ENCODE peak calls at places on chromosomes 2 and 18, in nine cellular contexts. One of them, this sample, is unnamed. For H3K4me1, the result is how much of the 10 kb centered on the place peaks cover.

GRCh38 chr2:187453078-187453641 is 5.1 kb upstream of the CALCRL start:
- DNase-seq in adrenal gland: no peak
- DNase-seq in tibial artery: no peak
- DNase-seq in colonic mucosa: no peak
- DNase-seq in psoas muscle: no peak
- DNase-seq in tibial nerve: no peak
- DNase-seq in neural progenitor cell: peak
- DNase-seq in fibroblast of lung: no peak
- DNase-seq in H1: no peak
- DNase-seq in this sample: no peak

GRCh38 chr2:4673025-4673489 is 969.7 kb downstream of the DCDC2C start:
- DNase-seq in psoas muscle: peak
- DNase-seq in tibial artery: no peak
- DNase-seq in adrenal gland: no peak
- DNase-seq in neural progenitor cell: no peak
- DNase-seq in colonic mucosa: no peak
- DNase-seq in H1: no peak
- DNase-seq in tibial nerve: no peak
- DNase-seq in fibroblast of lung: no peak
- DNase-seq in this sample: no peak

GRCh38 chr2:43397411-43397810 is 171.0 kb upstream of the ZFP36L2 start:
- DNase-seq in tibial artery: no peak
- DNase-seq in tibial nerve: no peak
- DNase-seq in H1: no peak
- DNase-seq in fibroblast of lung: no peak
- DNase-seq in psoas muscle: no peak
- DNase-seq in colonic mucosa: no peak
- DNase-seq in adrenal gland: no peak
- DNase-seq in neural progenitor cell: no peak
- DNase-seq in this sample: no peak

GRCh38 chr18:34222025-34222395 is 2.7 kb downstream of the NOL4 start:
- DNase-seq in tibial nerve: no peak
- DNase-seq in fibroblast of lung: no peak
- DNase-seq in adrenal gland: no peak
- DNase-seq in H1: no peak
- DNase-seq in colonic mucosa: no peak
- DNase-seq in neural progenitor cell: peak
- DNase-seq in tibial artery: no peak
- DNase-seq in psoas muscle: no peak
- DNase-seq in this sample: no peak

GRCh38 chr2:19627359-19627758 is 268.9 kb upstream of the OSR1 start:
- DNase-seq in tibial artery: no peak
- DNase-seq in tibial nerve: no peak
- DNase-seq in neural progenitor cell: no peak
- DNase-seq in H1: no peak
- DNase-seq in adrenal gland: no peak
- DNase-seq in colonic mucosa: no peak
- DNase-seq in fibroblast of lung: no peak
- DNase-seq in psoas muscle: no peak
- DNase-seq in this sample: no peak

GRCh38 chr2:33136570-33136969 is 189.8 kb downstream of the LTBP1 start:
- DNase-seq in neural progenitor cell: no peak
- DNase-seq in adrenal gland: no peak
- DNase-seq in tibial nerve: no peak
- DNase-seq in psoas muscle: no peak
- DNase-seq in colonic mucosa: no peak
- DNase-seq in H1: no peak
- DNase-seq in tibial artery: no peak
- DNase-seq in fibroblast of lung: no peak
- DNase-seq in this sample: no peak

GRCh38 chr2:42928692-42929576 is 136.6 kb upstream of the HAAO start:
- DNase-seq in H1: no peak
- DNase-seq in tibial artery: no peak
- DNase-seq in fibroblast of lung: peak
- DNase-seq in colonic mucosa: peak
- DNase-seq in neural progenitor cell: peak
- DNase-seq in tibial nerve: no peak
- DNase-seq in adrenal gland: no peak
- DNase-seq in psoas muscle: no peak
- DNase-seq in this sample: no peak

GRCh38 chr18:12278765-12279682 is 24.9 kb downstream of the CIDEA start:
- DNase-seq in adrenal gland: peak
- DNase-seq in psoas muscle: peak
- DNase-seq in neural progenitor cell: peak
- DNase-seq in tibial artery: peak
- DNase-seq in H1: peak
- DNase-seq in fibroblast of lung: peak
- DNase-seq in tibial nerve: peak
- DNase-seq in colonic mucosa: peak
- DNase-seq in this sample: peak

GRCh38 chr18:13762690-13763439 is 36.4 kb downstream of the RNMT start:
- DNase-seq in adrenal gland: no peak
- DNase-seq in neural progenitor cell: no peak
- DNase-seq in tibial nerve: no peak
- DNase-seq in colonic mucosa: no peak
- DNase-seq in fibroblast of lung: no peak
- DNase-seq in H1: no peak
- DNase-seq in tibial artery: no peak
- DNase-seq in psoas muscle: no peak
- DNase-seq in this sample: no peak

GRCh38 chr2:129885735-129886134 is 93.7 kb upstream of the RAB6C start:
- DNase-seq in adrenal gland: no peak
- DNase-seq in colonic mucosa: no peak
- DNase-seq in fibroblast of lung: no peak
- DNase-seq in neural progenitor cell: peak
- DNase-seq in psoas muscle: no peak
- DNase-seq in tibial nerve: no peak
- DNase-seq in tibial artery: no peak
- DNase-seq in H1: no peak
- DNase-seq in this sample: no peak

GRCh38 chr2:167753142-167753541 is 494.3 kb downstream of the STK39 start:
- DNase-seq in tibial artery: no peak
- DNase-seq in H1: no peak
- DNase-seq in adrenal gland: no peak
- DNase-seq in neural progenitor cell: no peak
- DNase-seq in psoas muscle: no peak
- DNase-seq in colonic mucosa: no peak
- DNase-seq in tibial nerve: no peak
- DNase-seq in fibroblast of lung: no peak
- DNase-seq in this sample: no peak

GRCh38 chr2:186848873-186849578 is at the start of gene ZSWIM2:
- DNase-seq in psoas muscle: peak
- DNase-seq in adrenal gland: peak
- DNase-seq in colonic mucosa: peak
- DNase-seq in tibial nerve: peak
- DNase-seq in fibroblast of lung: peak
- DNase-seq in H1: peak
- DNase-seq in neural progenitor cell: peak
- DNase-seq in tibial artery: peak
- DNase-seq in this sample: no peak

GRCh38 chr2:32489061-32489460 is 132.2 kb downstream of the BIRC6 start:
- DNase-seq in colonic mucosa: no peak
- DNase-seq in H1: no peak
- DNase-seq in tibial artery: no peak
- DNase-seq in psoas muscle: no peak
- DNase-seq in fibroblast of lung: no peak
- DNase-seq in adrenal gland: no peak
- DNase-seq in neural progenitor cell: no peak
- DNase-seq in tibial nerve: no peak
- DNase-seq in this sample: no peak

GRCh38 chr2:202450785-202451184 is 74.7 kb downstream of the BMPR2 start:
- DNase-seq in H1: no peak
- DNase-seq in psoas muscle: no peak
- DNase-seq in tibial nerve: no peak
- DNase-seq in fibroblast of lung: peak
- DNase-seq in neural progenitor cell: no peak
- DNase-seq in adrenal gland: no peak
- DNase-seq in colonic mucosa: no peak
- DNase-seq in tibial artery: no peak
- DNase-seq in this sample: no peak

GRCh38 chr2:89844221-89844943 is 1152.9 kb downstream of the RPIA start:
- DNase-seq in psoas muscle: peak
- DNase-seq in H1: no peak
- DNase-seq in adrenal gland: no peak
- DNase-seq in colonic mucosa: no peak
- DNase-seq in neural progenitor cell: no peak
- DNase-seq in tibial nerve: no peak
- DNase-seq in tibial artery: peak
- DNase-seq in fibroblast of lung: no peak
- DNase-seq in this sample: no peak

GRCh38 chr2:172969609-172970008 is 106.0 kb upstream of the MAP3K20 start:
- DNase-seq in psoas muscle: no peak
- DNase-seq in fibroblast of lung: peak
- DNase-seq in tibial nerve: no peak
- DNase-seq in adrenal gland: no peak
- DNase-seq in colonic mucosa: no peak
- DNase-seq in H1: no peak
- DNase-seq in neural progenitor cell: no peak
- DNase-seq in tibial artery: no peak
- DNase-seq in this sample: no peak

GRCh38 chr18:57794951-57795728 is 8.0 kb downstream of the ATP8B1 start:
- DNase-seq in psoas muscle: no peak
- DNase-seq in tibial nerve: no peak
- DNase-seq in adrenal gland: no peak
- DNase-seq in fibroblast of lung: no peak
- DNase-seq in colonic mucosa: no peak
- DNase-seq in tibial artery: no peak
- DNase-seq in neural progenitor cell: no peak
- DNase-seq in H1: no peak
- DNase-seq in this sample: no peak
- H3K4me1 ChIP-seq in psoas muscle: under half
- H3K4me1 ChIP-seq in tibial nerve: under half
- H3K4me1 ChIP-seq in adrenal gland: under half
- H3K4me1 ChIP-seq in fibroblast of lung: under half
- H3K4me1 ChIP-seq in colonic mucosa: under half
- H3K4me1 ChIP-seq in tibial artery: under half
- H3K4me1 ChIP-seq in neural progenitor cell: under half
- H3K4me1 ChIP-seq in H1: under half
- H3K4me1 ChIP-seq in this sample: under half

GRCh38 chr2:17557596-17557995 is 17.1 kb downstream of the VSNL1 start:
- DNase-seq in tibial nerve: no peak
- DNase-seq in adrenal gland: no peak
- DNase-seq in neural progenitor cell: peak
- DNase-seq in colonic mucosa: peak
- DNase-seq in tibial artery: no peak
- DNase-seq in fibroblast of lung: no peak
- DNase-seq in H1: no peak
- DNase-seq in psoas muscle: no peak
- DNase-seq in this sample: no peak
- H3K4me1 ChIP-seq in tibial nerve: under half
- H3K4me1 ChIP-seq in adrenal gland: under half
- H3K4me1 ChIP-seq in neural progenitor cell: half or more
- H3K4me1 ChIP-seq in colonic mucosa: under half
- H3K4me1 ChIP-seq in tibial artery: under half
- H3K4me1 ChIP-seq in fibroblast of lung: under half
- H3K4me1 ChIP-seq in H1: under half
- H3K4me1 ChIP-seq in psoas muscle: under half
- H3K4me1 ChIP-seq in this sample: under half

GRCh38 chr2:96148410-96149217 is 3.4 kb upstream of the DUSP2 start:
- DNase-seq in fibroblast of lung: peak
- DNase-seq in tibial artery: peak
- DNase-seq in H1: peak
- DNase-seq in tibial nerve: no peak
- DNase-seq in psoas muscle: peak
- DNase-seq in adrenal gland: peak
- DNase-seq in neural progenitor cell: peak
- DNase-seq in colonic mucosa: peak
- DNase-seq in this sample: peak

GRCh38 chr2:96146151-96146880 is 1.1 kb upstream of the DUSP2 start:
- DNase-seq in adrenal gland: peak
- DNase-seq in psoas muscle: peak
- DNase-seq in colonic mucosa: no peak
- DNase-seq in fibroblast of lung: peak
- DNase-seq in tibial artery: peak
- DNase-seq in H1: no peak
- DNase-seq in tibial nerve: no peak
- DNase-seq in neural progenitor cell: no peak
- DNase-seq in this sample: peak

GRCh38 chr2:96146881-96147592 is 1.8 kb upstream of the DUSP2 start:
- DNase-seq in adrenal gland: peak
- DNase-seq in tibial artery: peak
- DNase-seq in colonic mucosa: no peak
- DNase-seq in H1: no peak
- DNase-seq in neural progenitor cell: no peak
- DNase-seq in fibroblast of lung: peak
- DNase-seq in psoas muscle: peak
- DNase-seq in tibial nerve: no peak
- DNase-seq in this sample: no peak

GRCh38 chr2:96150007-96150406 is 4.8 kb upstream of the DUSP2 start:
- DNase-seq in H1: no peak
- DNase-seq in fibroblast of lung: no peak
- DNase-seq in tibial nerve: no peak
- DNase-seq in adrenal gland: no peak
- DNase-seq in colonic mucosa: no peak
- DNase-seq in neural progenitor cell: no peak
- DNase-seq in tibial artery: peak
- DNase-seq in psoas muscle: no peak
- DNase-seq in this sample: no peak

GRCh38 chr2:96147593-96148201 is 2.5 kb upstream of the DUSP2 start:
- DNase-seq in fibroblast of lung: no peak
- DNase-seq in adrenal gland: no peak
- DNase-seq in neural progenitor cell: no peak
- DNase-seq in psoas muscle: no peak
- DNase-seq in colonic mucosa: no peak
- DNase-seq in tibial artery: peak
- DNase-seq in tibial nerve: no peak
- DNase-seq in H1: no peak
- DNase-seq in this sample: no peak
- H3K4me1 ChIP-seq in fibroblast of lung: under half
- H3K4me1 ChIP-seq in adrenal gland: under half
- H3K4me1 ChIP-seq in neural progenitor cell: under half
- H3K4me1 ChIP-seq in psoas muscle: under half
- H3K4me1 ChIP-seq in colonic mucosa: under half
- H3K4me1 ChIP-seq in tibial artery: under half
- H3K4me1 ChIP-seq in tibial nerve: under half
- H3K4me1 ChIP-seq in H1: under half
- H3K4me1 ChIP-seq in this sample: under half

DNA sequence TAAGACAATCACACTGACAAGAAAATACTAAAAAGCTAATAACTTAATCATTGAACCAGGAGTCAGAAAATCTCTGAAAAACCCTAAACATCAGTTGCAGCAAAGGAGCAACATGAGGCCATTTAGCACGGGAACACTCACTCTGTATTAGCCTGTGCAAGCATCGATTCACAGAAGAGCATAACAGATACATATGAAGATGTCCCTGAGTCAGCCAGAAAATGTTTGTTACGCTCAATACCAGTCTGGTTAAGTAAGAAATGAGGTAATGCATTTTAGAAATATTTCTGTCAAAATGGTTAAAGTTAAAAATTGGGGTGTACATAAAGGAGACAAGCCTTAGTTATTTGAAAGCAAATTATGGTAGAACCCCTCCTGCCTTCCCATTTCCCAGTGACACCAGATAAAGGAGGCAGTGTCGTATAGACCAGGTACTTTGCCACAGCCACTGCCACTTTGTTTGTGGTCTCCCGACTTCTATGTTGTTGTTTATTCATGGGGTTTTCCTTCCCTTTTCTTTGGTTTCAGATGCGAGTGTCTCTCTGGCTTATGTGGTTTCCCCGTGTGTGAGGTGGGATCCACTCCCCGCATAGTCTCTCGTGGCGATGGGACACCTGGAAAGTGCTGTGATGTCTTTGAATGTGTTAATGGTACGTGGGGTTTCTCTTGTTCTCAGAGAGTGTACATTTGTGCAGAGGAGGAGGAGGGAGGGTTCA is 108.6 kb downstream of the CRIM1 start:
- DNase-seq in colonic mucosa: no peak
- DNase-seq in adrenal gland: no peak
- DNase-seq in tibial nerve: no peak
- DNase-seq in neural progenitor cell: no peak
- DNase-seq in psoas muscle: no peak
- DNase-seq in fibroblast of lung: no peak
- DNase-seq in H1: no peak
- DNase-seq in tibial artery: no peak
- DNase-seq in this sample: no peak
- H3K4me1 ChIP-seq in colonic mucosa: under half
- H3K4me1 ChIP-seq in adrenal gland: under half
- H3K4me1 ChIP-seq in tibial nerve: under half
- H3K4me1 ChIP-seq in neural progenitor cell: under half
- H3K4me1 ChIP-seq in psoas muscle: half or more
- H3K4me1 ChIP-seq in fibroblast of lung: under half
- H3K4me1 ChIP-seq in H1: under half
- H3K4me1 ChIP-seq in tibial artery: half or more
- H3K4me1 ChIP-seq in this sample: under half